ENCODE peak calls at places on chromosomes 12 and 14, in five cellular contexts. O is H1, U is NT2/D1, B is HepG2, F is GM12878. W is an unnamed sample.

GRCh38 chr14:81478446-81478845 is 55.2 kb downstream of the SEL1L start:
- DNase-seq in F (no peak), B (no peak), U (no peak), O (no peak), W (no peak)

GRCh38 chr12:126338031-126338441 is 1272.8 kb downstream of the AACS start:
- DNase-seq in B (no peak), O (no peak), F (no peak), U (no peak), W (no peak)

GRCh38 chr12:66684222-66684621 is 5.3 kb upstream of the GRIP1 start:
- DNase-seq in U (no peak), B (no peak), O (no peak), F (no peak), W (no peak)

GRCh38 chr14:74362361-74362915 is 14.2 kb downstream of the VRTN start:
- DNase-seq in F (peak; percentile 21), B (peak; percentile 63), O (peak; percentile 77), U (peak; percentile 76), W (peak; percentile 94)

GRCh38 chr12:69595689-69596088 is 10.4 kb downstream of the CCT2 start:
- DNase-seq in U (no peak), B (no peak), F (no peak), O (no peak), W (no peak)

GRCh38 chr14:57732886-57733285 is 133.0 kb downstream of the SLC35F4 start:
- DNase-seq in B (no peak), U (no peak), O (no peak), F (no peak), W (no peak)

GRCh38 chr12:120930032-120930431 is 25.9 kb upstream of the SPPL3 start:
- DNase-seq in U (no peak), F (no peak), B (no peak), O (no peak), W (no peak)

GRCh38 chr12:130084359-130084758 is 77.9 kb upstream of the FZD10 start:
- DNase-seq in B (no peak), F (no peak), U (no peak), O (no peak), W (no peak)

GRCh38 chr14:104158827-104159798 is 20.7 kb downstream of the KIF26A start:
- DNase-seq in O (no peak), B (no peak), F (no peak), U (no peak), W (no peak)

GRCh38 chr12:80714055-80714454 is 2.7 kb upstream of the MYF5 start:
- DNase-seq in U (no peak), F (no peak), O (no peak), B (no peak), W (no peak)

GRCh38 chr14:65002586-65003210 is 16.0 kb downstream of the FNTB start:
- DNase-seq in B (no peak), U (no peak), O (no peak), F (no peak), W (no peak)

GRCh38 chr14:103164006-103164405 is 40.7 kb downstream of the TNFAIP2 start:
- DNase-seq in F (no peak), U (no peak), B (no peak), O (no peak), W (no peak)

GRCh38 chr12:104568881-104569280 is 112.1 kb downstream of the CHST11 start:
- DNase-seq in O (no peak), B (no peak), F (no peak), U (no peak), W (no peak)

GRCh38 chr12:39723831-39724230 is 104.2 kb upstream of the ABCD2 start:
- DNase-seq in B (no peak), O (no peak), F (no peak), U (no peak), W (no peak)

GRCh38 chr14:100320157-100320856 is 2.8 kb upstream of the SLC25A47 start:
- DNase-seq in B (no peak), F (no peak), O (no peak), U (no peak), W (no peak)

GRCh38 chr14:30610719-30611388 is 11.3 kb upstream of the SCFD1 start:
- DNase-seq in F (no peak), B (peak; percentile 75), O (no peak), U (no peak), W (peak; percentile 23)

GRCh38 chr12:122363782-122364181 is 58.7 kb downstream of the CLIP1 start:
- DNase-seq in F (no peak), O (no peak), U (no peak), B (no peak), W (no peak)

DNA sequence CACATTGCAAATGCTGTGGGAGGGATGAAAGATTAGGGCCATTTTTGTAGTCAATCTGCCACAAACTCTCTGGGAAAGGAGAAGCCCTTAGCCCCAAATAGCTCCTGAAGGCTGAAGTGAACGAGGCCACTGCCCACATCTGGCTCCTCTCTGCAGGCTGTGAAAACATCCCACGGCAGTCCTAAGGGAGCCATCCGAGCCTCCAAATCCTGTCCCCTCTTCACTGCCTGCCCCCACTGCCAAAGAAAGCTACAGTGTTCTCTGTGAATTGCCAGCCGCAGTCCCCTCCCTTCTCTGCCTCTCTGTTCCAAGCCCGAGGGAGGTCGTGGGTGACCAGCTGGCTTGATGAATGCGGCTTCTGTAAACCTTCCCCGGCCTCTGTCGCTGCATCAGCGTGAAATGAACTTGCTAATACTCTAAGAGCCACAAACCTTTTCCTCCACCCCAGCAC is 180.7 kb upstream of the NRXN3 start:
- DNase-seq in F (no peak), B (no peak), U (no peak), O (no peak), W (no peak)
- TF ChIP-seq SUZ12 in F (no peak), B (no peak), U (no peak), O (no peak), W (no peak)

GRCh38 chr14:99179506-99179905 is 92.5 kb downstream of the BCL11B start:
- DNase-seq in O (no peak), U (no peak), F (no peak), B (no peak), W (no peak)

GRCh38 chr14:99179946-99180345 is 92.1 kb downstream of the BCL11B start:
- DNase-seq in B (no peak), O (no peak), U (no peak), F (no peak), W (no peak)

GRCh38 chr14:99182548-99183115 is 89.4 kb downstream of the BCL11B start:
- DNase-seq in B (no peak), F (no peak), U (no peak), O (no peak), W (no peak)

GRCh38 chr14:99181804-99182520 is 90.0 kb downstream of the BCL11B start:
- DNase-seq in B (no peak), U (no peak), F (no peak), O (no peak), W (no peak)

GRCh38 chr14:99181246-99181645 is 90.8 kb downstream of the BCL11B start:
- DNase-seq in U (no peak), F (no peak), O (no peak), B (no peak), W (no peak)
- TF ChIP-seq SUZ12 in U (no peak), F (no peak), O (no peak), B (no peak), W (no peak)

DNA sequence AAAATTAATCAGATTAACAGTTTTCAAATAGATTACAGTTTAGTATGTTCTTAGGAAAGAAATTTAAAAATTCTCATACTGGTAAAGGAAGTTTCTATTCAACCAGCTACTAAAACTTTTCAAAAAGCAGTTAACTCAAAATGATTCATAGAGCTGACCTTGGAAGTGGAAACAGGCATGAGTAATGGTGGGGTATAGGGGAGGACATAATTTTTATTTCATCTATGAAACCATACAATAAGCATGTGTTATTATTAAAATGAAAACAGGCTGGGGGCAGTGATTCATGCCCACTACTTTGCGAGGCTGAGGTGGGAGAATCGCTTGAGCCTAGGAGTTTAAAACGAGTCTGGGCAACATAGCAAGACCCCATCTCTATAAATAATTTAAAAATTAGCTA is 73.0 kb downstream of the DNAI7 start:
- DNase-seq in B (no peak), F (no peak), U (no peak), O (no peak), W (no peak)
- TF ChIP-seq SUZ12 in B (no peak), F (no peak), U (no peak), O (no peak), W (no peak)

GRCh38 chr14:50932159-50932558 is 12.1 kb downstream of the PYGL start:
- DNase-seq in U (no peak), O (no peak), F (no peak), B (no peak), W (no peak)
- TF ChIP-seq SUZ12 in U (no peak), O (no peak), F (no peak), B (no peak), W (no peak)

GRCh38 chr12:50720085-50720484 is 43.8 kb upstream of the ATF1 start:
- DNase-seq in U (no peak), B (peak; percentile 21), F (no peak), O (no peak), W (no peak)
- TF ChIP-seq SUZ12 in U (no peak), B (no peak), F (no peak), O (no peak), W (no peak)

GRCh38 chr14:24353551-24354529 is 14.0 kb upstream of the RIPK3 start:
- DNase-seq in O (no peak), F (no peak), U (no peak), B (peak; percentile 72), W (no peak)
- TF ChIP-seq SUZ12 in O (no peak), F (no peak), U (no peak), B (no peak), W (no peak)

GRCh38 chr12:91154131-91154530 is 28.5 kb downstream of the DCN start:
- DNase-seq in U (no peak), B (no peak), F (no peak), O (no peak), W (no peak)

DNA sequence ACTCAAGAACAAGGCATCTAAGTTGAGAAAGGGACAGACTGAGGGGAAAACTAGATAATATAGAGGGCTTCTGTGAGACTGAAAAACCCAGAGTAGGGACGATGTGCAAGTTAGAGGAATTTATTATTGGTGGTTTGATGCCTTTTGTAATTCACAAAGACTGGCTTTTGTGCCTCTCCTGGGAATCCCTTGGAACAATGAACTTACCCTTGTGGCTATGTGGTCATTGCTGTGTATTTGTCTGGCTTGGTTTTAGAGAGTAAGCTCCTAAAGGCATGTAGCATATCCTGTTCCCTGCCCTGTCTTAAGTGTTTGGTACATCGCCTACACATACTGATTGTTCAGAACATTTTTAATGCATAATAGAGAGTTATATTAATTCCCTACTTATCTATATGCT is 26.6 kb downstream of the DCN start:
- DNase-seq in F (no peak), B (no peak), O (no peak), U (peak; percentile 11), W (no peak)
- TF ChIP-seq SUZ12 in F (no peak), B (no peak), O (no peak), U (no peak), W (no peak)

DNA sequence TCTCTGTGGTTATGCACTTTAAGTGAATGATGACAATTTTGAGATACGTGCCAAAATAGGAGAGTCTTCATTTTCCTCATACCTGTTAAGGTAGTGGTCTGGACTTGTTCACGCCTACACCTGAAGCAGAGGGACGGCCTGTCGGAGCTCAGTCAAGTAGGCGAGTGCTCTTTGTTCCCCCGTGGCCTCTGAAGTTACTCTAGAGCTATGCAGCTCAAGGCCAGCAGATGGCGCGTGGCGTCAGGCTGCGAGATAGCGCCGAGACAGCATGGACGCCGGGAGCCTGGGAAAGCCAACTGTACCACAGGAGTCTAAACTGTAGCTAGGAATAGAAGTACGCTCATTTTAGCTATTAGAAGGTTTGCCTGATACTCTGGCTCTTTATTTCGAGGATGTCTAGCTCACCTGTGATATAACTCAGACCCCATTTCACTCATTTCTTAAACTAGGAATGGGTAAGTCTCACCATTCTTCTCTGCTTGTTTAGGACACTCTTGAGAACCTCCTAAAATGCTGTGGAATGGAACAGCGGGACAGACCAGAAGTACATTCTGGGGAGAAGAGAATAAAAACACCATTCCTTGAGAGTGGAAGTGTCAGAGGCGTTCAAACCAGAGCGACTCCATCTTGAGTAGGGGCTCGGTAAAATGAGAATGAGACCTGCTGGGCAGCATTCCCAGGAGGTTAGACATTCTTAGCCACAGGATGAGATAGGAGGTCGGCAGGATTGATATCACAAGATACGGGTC is 267.4 kb upstream of the HMGA2 start:
- DNase-seq in B (peak; percentile 53), U (peak; percentile 81), O (peak; percentile 74), F (peak; percentile 9), W (peak; percentile 86)
- TF ChIP-seq SUZ12 in B (no peak), U (no peak), O (no peak), F (no peak), W (no peak)

W was measured in HEK293T.